ENCODE peak calls at places on chromosomes 7 and 10, in nine cellular contexts. X is CD4-positive, CD25-positive, alpha-beta regulatory T cell; N is ovary; D is fibroblast of lung; F is PC-3; A is OCI-LY7; S is brain microvascular endothelial cell; B is DND-41; T is PC-9. K is an unnamed sample. For H3K36me3, the result is how much of the 10 kb centered on the place peaks cover.

GRCh38 chr10:11292576-11293302 is 275.1 kb downstream of the CELF2 start:
- DNase-seq in T (no peak), F (no peak), S (no peak), D (no peak), B (no peak), A (no peak), X (no peak), N (no peak), K (no peak)

GRCh38 chr7:51079494-51079893 is 237.1 kb downstream of the COBL start:
- DNase-seq in X (no peak), B (no peak), N (no peak), F (no peak), D (no peak), A (no peak), S (no peak), T (no peak), K (no peak)

GRCh38 chr7:150685219-150686029 is at the start of gene GIMAP2:
- DNase-seq in S (no peak), T (no peak), A (peak), N (no peak), B (peak), X (no peak), D (peak), F (peak), K (no peak)

GRCh38 chr7:23334482-23335056 is 35.4 kb downstream of the MALSU1 start:
- DNase-seq in N (no peak), X (no peak), T (peak), S (peak), A (no peak), F (peak), B (no peak), D (peak), K (no peak)

GRCh38 chr10:18400911-18401260 is 250.5 kb downstream of the NSUN6 start:
- DNase-seq in N (peak), X (no peak), F (no peak), T (no peak), A (no peak), B (no peak), D (no peak), S (no peak), K (no peak)

GRCh38 chr7:69782917-69783684 is 184.8 kb downstream of the AUTS2 start:
- DNase-seq in F (no peak), S (no peak), T (no peak), D (peak), N (peak), B (no peak), A (no peak), X (no peak), K (no peak)

GRCh38 chr10:16960573-16960972 is 143.3 kb upstream of the RSU1 start:
- DNase-seq in F (no peak), S (no peak), A (no peak), X (no peak), N (no peak), T (no peak), B (no peak), D (no peak), K (no peak)

GRCh38 chr7:79452495-79453265 is 787 bp downstream of the MAGI2 start:
- DNase-seq in B (no peak), D (peak), A (no peak), N (peak), F (no peak), S (peak), T (no peak), X (no peak), K (peak)

GRCh38 chr10:44938938-44939337 is 20.7 kb upstream of the RASSF4 start:
- DNase-seq in S (no peak), D (no peak), N (no peak), B (no peak), X (no peak), F (no peak), T (no peak), A (no peak), K (no peak)

GRCh38 chr7:10412426-10413019 is 561.1 kb upstream of the PHF14 start:
- DNase-seq in T (no peak), A (peak), D (peak), B (peak), S (peak), X (no peak), N (no peak), F (peak), K (no peak)

GRCh38 chr7:30655096-30655970 is 26.9 kb downstream of the CRHR2 start:
- DNase-seq in F (no peak), N (no peak), D (no peak), B (no peak), S (no peak), X (no peak), T (no peak), A (no peak), K (peak)

GRCh38 chr10:77179015-77179695 is 458.5 kb downstream of the KCNMA1 start:
- DNase-seq in A (no peak), X (no peak), D (peak), N (peak), F (peak), B (no peak), T (peak), S (peak), K (no peak)

GRCh38 chr10:87819274-87819585 is 1.2 kb upstream of the ATAD1 start:
- DNase-seq in S (no peak), N (no peak), B (no peak), A (no peak), D (no peak), T (no peak), F (no peak), X (no peak), K (no peak)

GRCh38 chr7:30838008-30838407 is 66.8 kb downstream of the MINDY4 start:
- DNase-seq in N (no peak), D (no peak), S (no peak), A (no peak), X (no peak), T (no peak), B (no peak), F (no peak), K (no peak)

GRCh38 chr7:51689547-51689946 is 372.9 kb upstream of the COBL start:
- DNase-seq in F (no peak), N (no peak), A (no peak), S (no peak), T (peak), X (no peak), B (no peak), D (no peak), K (no peak)

GRCh38 chr7:157555308-157555707 is 218.5 kb downstream of the DNAJB6 start:
- DNase-seq in F (peak), A (no peak), T (no peak), X (no peak), S (peak), B (no peak), N (no peak), D (peak), K (peak)

GRCh38 chr7:82566752-82567151 is 123.2 kb upstream of the CACNA2D1 start:
- DNase-seq in X (no peak), T (no peak), N (no peak), A (no peak), S (no peak), F (no peak), D (no peak), B (no peak), K (no peak)

GRCh38 chr7:25288536-25289283 is 60.4 kb upstream of the NPVF start:
- DNase-seq in F (no peak), N (no peak), S (no peak), B (no peak), A (no peak), D (no peak), T (no peak), X (no peak), K (no peak)

GRCh38 chr10:27100800-27101347 is 580 bp upstream of the ANKRD26 start:
- DNase-seq in F (no peak), D (no peak), A (no peak), S (no peak), N (no peak), X (peak), T (no peak), B (peak), K (no peak)

GRCh38 chr10:24518981-24519597 is 204.6 kb downstream of the ARHGAP21 start:
- DNase-seq in N (peak), S (peak), B (peak), F (peak), A (peak), X (no peak), D (peak), T (no peak), K (no peak)

GRCh38 chr10:84590794-84591193 is 262.4 kb downstream of the CCSER2 start:
- DNase-seq in A (no peak), S (no peak), D (no peak), N (no peak), B (no peak), X (no peak), F (no peak), T (no peak), K (peak)

GRCh38 chr10:79061441-79062315 is 7.1 kb upstream of the ZMIZ1 start:
- DNase-seq in N (peak), T (no peak), X (no peak), S (no peak), B (no peak), D (no peak), F (no peak), A (no peak), K (peak)

GRCh38 chr7:120272261-120272895 is 597 bp upstream of the KCND2 start:
- DNase-seq in N (no peak), S (peak), T (peak), X (no peak), D (peak), A (peak), F (peak), B (no peak), K (no peak)

GRCh38 chr10:18261063-18261462 is 120.8 kb downstream of the CACNB2 start:
- DNase-seq in F (no peak), S (no peak), A (no peak), B (no peak), T (no peak), N (no peak), X (no peak), D (no peak), K (no peak)

GRCh38 chr10:69786791-69787190 is 14.9 kb upstream of the COL13A1 start:
- DNase-seq in B (no peak), T (no peak), X (no peak), D (peak), N (no peak), F (peak), S (peak), A (peak), K (no peak)

GRCh38 chr7:75039166-75039565 is 34.4 kb downstream of the RCC1L start:
- DNase-seq in S (no peak), A (no peak), X (no peak), T (no peak), D (no peak), N (no peak), F (peak), B (no peak), K (no peak)

GRCh38 chr7:129990403-129991192 is 37.8 kb upstream of the UBE2H start:
- DNase-seq in D (no peak), T (no peak), X (no peak), A (no peak), F (no peak), S (no peak), N (no peak), B (no peak), K (peak)

GRCh38 chr10:108112218-108112617 is 947.7 kb upstream of the SORCS1 start:
- DNase-seq in D (no peak), N (no peak), B (no peak), T (no peak), S (no peak), X (no peak), A (no peak), F (peak), K (no peak)

GRCh38 chr7:95011156-95011928 is 103.9 kb downstream of the PPP1R9A start:
- DNase-seq in D (peak), T (peak), F (peak), N (no peak), A (no peak), B (no peak), X (no peak), S (peak), K (no peak)

GRCh38 chr7:149196705-149197171 is 1.4 kb downstream of the ZNF282 start:
- DNase-seq in F (peak), T (peak), A (peak), D (no peak), S (no peak), X (no peak), B (no peak), N (no peak), K (peak)

GRCh38 chr7:70082026-70082655 is 483.9 kb downstream of the AUTS2 start:
- DNase-seq in B (no peak), A (no peak), F (no peak), X (no peak), T (no peak), S (no peak), N (no peak), D (peak), K (no peak)

GRCh38 chr10:61986788-61987187 is 85.3 kb downstream of the ARID5B start:
- DNase-seq in T (no peak), D (no peak), X (no peak), A (peak), F (no peak), S (no peak), B (no peak), N (no peak), K (no peak)

GRCh38 chr7:43649755-43650274 is 66.9 kb downstream of the STK17A start:
- DNase-seq in X (peak), B (peak), A (peak), N (no peak), T (peak), S (no peak), D (no peak), F (peak), K (peak)

GRCh38 chr7:6516387-6516983 is 34.8 kb downstream of the GRID2IP start:
- DNase-seq in N (peak), D (peak), T (peak), X (peak), B (peak), F (peak), A (peak), S (peak), K (peak)

GRCh38 chr7:133431134-133431711 is 178.3 kb downstream of the EXOC4 start:
- DNase-seq in S (no peak), A (no peak), N (no peak), D (no peak), F (peak), X (no peak), B (no peak), T (no peak), K (no peak)

GRCh38 chr10:97024181-97025073 is 161.3 kb downstream of the SLIT1 start:
- DNase-seq in X (no peak), N (peak), S (peak), D (peak), B (no peak), F (peak), A (peak), T (peak), K (no peak)

GRCh38 chr7:133230591-133231194 is 22.2 kb upstream of the EXOC4 start:
- DNase-seq in X (peak), B (peak), A (peak), S (peak), F (peak), D (peak), N (no peak), T (no peak), K (no peak)

GRCh38 chr10:75024971-75025523 is 86.4 kb upstream of the SAMD8 start:
- DNase-seq in N (no peak), A (no peak), B (no peak), F (no peak), X (no peak), D (no peak), S (no peak), T (no peak), K (no peak)

GRCh38 chr7:92956575-92956974 is 120.2 kb upstream of the CDK6 start:
- DNase-seq in T (no peak), D (no peak), F (no peak), A (no peak), N (no peak), S (no peak), B (no peak), X (no peak), K (no peak)

DNA sequence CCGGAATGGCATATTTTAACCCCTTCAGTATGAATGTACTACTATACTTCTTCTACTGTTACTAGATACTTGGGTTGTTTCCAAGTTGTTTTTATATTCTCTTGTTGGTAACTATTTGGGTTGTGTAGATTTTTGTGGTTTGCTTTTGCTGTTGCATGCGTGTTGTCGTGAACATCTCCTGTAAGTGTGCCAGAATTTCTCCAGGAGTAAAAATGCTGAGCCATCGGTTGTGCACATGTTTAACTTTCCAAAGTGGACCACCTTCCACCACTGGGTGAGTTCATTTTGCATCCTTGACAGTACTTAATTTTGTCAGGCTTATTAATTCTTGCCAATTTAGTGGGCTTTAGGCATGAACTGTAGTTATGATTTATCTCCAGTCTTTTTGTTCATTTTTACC is 47.9 kb downstream of the CSGALNACT2 start:
- DNase-seq in A (no peak), B (no peak), X (no peak), F (no peak), D (peak), N (no peak), S (no peak), T (no peak), K (no peak)
- H3K36me3 ChIP-seq in A (half or more), B (under half), X (half or more), F (under half), D (under half), N (under half), S (under half), T (under half), K (half or more)

GRCh38 chr7:16265863-16266458 is 155.4 kb downstream of the CRPPA start:
- DNase-seq in D (no peak), A (no peak), T (no peak), N (no peak), S (no peak), X (no peak), B (no peak), F (no peak), K (no peak)

GRCh38 chr7:16265184-16265804 is 156.0 kb downstream of the CRPPA start:
- DNase-seq in X (no peak), D (no peak), F (no peak), N (no peak), S (no peak), B (no peak), A (no peak), T (no peak), K (no peak)

GRCh38 chr7:16264436-16265183 is 156.7 kb downstream of the CRPPA start:
- DNase-seq in D (peak), N (no peak), X (no peak), F (no peak), T (no peak), S (no peak), B (no peak), A (no peak), K (no peak)

GRCh38 chr7:16261654-16262053 is 159.7 kb downstream of the CRPPA start:
- DNase-seq in X (no peak), S (no peak), N (no peak), A (no peak), D (no peak), B (no peak), T (no peak), F (no peak), K (no peak)

GRCh38 chr7:16264036-16264435 is 157.3 kb downstream of the CRPPA start:
- DNase-seq in A (no peak), N (no peak), D (peak), B (no peak), S (no peak), F (no peak), T (no peak), X (no peak), K (no peak)
- H3K27ac ChIP-seq in A (no peak), N (no peak), D (no peak), B (no peak), S (no peak), F (no peak), T (no peak), X (no peak), K (no peak)

GRCh38 chr7:32929430-32930161 is 27.6 kb upstream of the FKBP9 start:
- DNase-seq in F (no peak), N (no peak), X (no peak), D (no peak), A (no peak), T (peak), B (no peak), S (no peak), K (peak)

GRCh38 chr7:32930378-32930777 is 26.9 kb upstream of the FKBP9 start:
- DNase-seq in A (no peak), B (no peak), D (no peak), S (no peak), N (no peak), X (no peak), F (no peak), T (peak), K (no peak)

GRCh38 chr7:32928785-32929184 is 28.5 kb upstream of the FKBP9 start:
- DNase-seq in B (no peak), X (no peak), F (no peak), N (no peak), D (no peak), S (no peak), T (no peak), A (no peak), K (no peak)
- H3K36me3 ChIP-seq in B (under half), X (under half), F (under half), N (under half), D (under half), S (under half), T (under half), A (under half), K (under half)

DNA sequence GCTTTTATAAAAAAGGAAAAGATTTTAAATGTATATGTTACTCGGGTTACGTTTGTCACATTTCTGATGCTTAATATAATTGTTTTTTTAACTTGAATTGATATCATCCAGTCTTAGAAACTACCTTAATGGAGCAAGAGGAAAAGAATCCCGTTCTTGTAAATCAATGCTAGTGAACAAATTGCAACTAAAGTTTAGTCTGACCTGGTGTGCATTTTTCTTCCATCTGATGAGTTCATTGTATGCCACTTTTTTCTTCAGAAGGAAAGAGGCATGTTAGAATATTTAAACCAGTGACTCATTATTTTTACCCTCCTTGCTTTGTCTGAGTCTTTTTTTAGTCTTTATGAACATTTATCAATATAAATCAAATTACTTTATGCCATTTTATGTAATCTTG is 34.7 kb downstream of the NET1 start:
- DNase-seq in X (no peak), F (no peak), S (no peak), A (no peak), D (peak), B (no peak), T (no peak), N (no peak), K (no peak)
- H3K27ac ChIP-seq in X (peak), F (peak), S (peak), A (peak), D (peak), B (no peak), T (peak), N (peak), K (no peak)

DNA sequence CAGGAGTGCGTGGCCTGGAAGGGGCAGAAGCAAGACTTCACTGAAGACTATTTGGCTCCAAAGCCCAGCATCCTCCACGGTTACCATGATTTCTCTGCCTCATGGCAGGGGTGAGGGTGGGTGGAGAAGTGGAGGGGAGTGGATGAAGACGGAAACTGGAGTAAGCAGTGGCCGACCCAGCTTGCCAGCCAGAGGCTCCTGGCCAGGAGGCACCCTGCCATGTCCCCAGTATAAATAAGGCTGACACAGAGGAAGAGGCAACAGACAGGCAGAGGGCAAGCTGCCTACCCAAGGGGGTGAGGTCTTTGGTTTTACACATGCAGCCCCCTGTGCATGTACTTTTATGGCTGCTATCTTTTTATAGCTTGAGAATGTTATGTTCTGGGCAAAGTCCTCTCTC is 102.6 kb upstream of the TBX20 start:
- DNase-seq in F (no peak), S (no peak), T (no peak), A (no peak), X (no peak), B (no peak), N (no peak), D (no peak), K (no peak)
- H3K36me3 ChIP-seq in F (under half), S (under half), T (under half), A (under half), X (under half), B (under half), N (under half), D (under half), K (under half)

DNA sequence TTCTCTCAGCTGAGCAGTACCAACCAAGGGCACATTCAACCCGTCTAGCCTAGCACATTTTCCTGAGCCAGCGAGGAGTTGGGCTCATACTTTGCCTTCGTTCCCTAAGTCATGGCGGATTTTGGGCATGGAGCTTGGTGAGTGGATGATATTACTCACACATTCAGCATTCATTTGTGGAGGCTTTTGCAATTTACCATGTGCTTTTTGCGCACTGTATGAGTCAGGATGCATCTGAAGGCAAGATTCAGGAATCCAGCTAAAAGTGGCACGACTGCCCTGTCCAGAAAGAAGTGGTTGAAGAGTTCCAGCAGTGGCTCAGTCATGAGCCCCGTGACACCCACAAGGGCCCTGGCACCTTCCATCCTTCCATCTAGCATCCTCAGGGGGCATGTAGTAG is 24.2 kb upstream of the MGMT start:
- DNase-seq in S (no peak), X (no peak), B (no peak), D (no peak), N (no peak), A (no peak), F (no peak), T (no peak), K (no peak)
- H3K27ac ChIP-seq in S (no peak), X (no peak), B (no peak), D (no peak), N (no peak), A (no peak), F (no peak), T (no peak), K (no peak)

GRCh38 chr7:158657189-158657746 is 47.3 kb downstream of the NCAPG2 start:
- DNase-seq in N (no peak), S (no peak), F (no peak), D (no peak), B (no peak), X (no peak), A (peak), T (no peak), K (no peak)
- H3K36me3 ChIP-seq in N (under half), S (under half), F (under half), D (under half), B (half or more), X (under half), A (half or more), T (under half), K (under half)

K was measured in spleen.